ENCODE peak calls at places on chromosomes 11 and 22, in five cellular contexts. W, X, F, Z and B are unnamed samples.

GRCh38 chr11:35529971-35530495 is 4.6 kb upstream of the PAMR1 start:
- DNase-seq in W (no peak), X (peak), F (no peak), Z (peak), B (no peak)

GRCh38 chr22:33447733-33448132 is 389.6 kb upstream of the SYN3 start:
- DNase-seq in W (no peak), X (no peak), F (no peak), Z (no peak), B (no peak)

GRCh38 chr11:12053606-12054361 is 45.4 kb upstream of the DKK3 start:
- DNase-seq in W (no peak), X (no peak), F (no peak), Z (peak), B (no peak)

GRCh38 chr11:45900916-45901617 is 6.0 kb downstream of the FREY1 start:
- DNase-seq in W (no peak), X (no peak), F (no peak), Z (peak), B (no peak)

GRCh38 chr11:127651888-127652221 is 651.3 kb upstream of the KIRREL3 start:
- DNase-seq in W (no peak), X (peak), F (no peak), Z (no peak), B (no peak)

GRCh38 chr11:120523196-120523595 is 11.6 kb downstream of the GRIK4 start:
- DNase-seq in W (no peak), X (no peak), F (no peak), Z (no peak), B (no peak)

GRCh38 chr11:132852361-132852760 is 679.9 kb downstream of the OPCML start:
- DNase-seq in W (no peak), X (no peak), F (no peak), Z (no peak), B (no peak)

GRCh38 chr22:23248583-23248982 is 68.3 kb downstream of the BCR start:
- DNase-seq in W (peak), X (no peak), F (no peak), Z (peak), B (no peak)

GRCh38 chr11:129785383-129786111 is 30.1 kb upstream of the TMEM45B start:
- DNase-seq in W (no peak), X (peak), F (no peak), Z (no peak), B (no peak)

GRCh38 chr11:58907780-58908179 is 31.5 kb upstream of the GLYATL1 start:
- DNase-seq in W (no peak), X (no peak), F (no peak), Z (no peak), B (no peak)

GRCh38 chr22:37986371-37986770 is 2.0 kb upstream of the SOX10 start:
- DNase-seq in W (no peak), X (no peak), F (no peak), Z (no peak), B (no peak)